ENCODE peak calls at places on chromosomes 6 and 20, in five cellular contexts. J, R, M, Q and O are unnamed samples.

GRCh38 chr20:57849868-57850215 is 140.0 kb upstream of the PMEPA1 start:
- DNase-seq in R (no peak), J (no peak), Q (no peak), M (no peak), O (no peak)

GRCh38 chr20:7765221-7765620 is 175.0 kb downstream of the HAO1 start:
- DNase-seq in M (no peak), J (no peak), R (no peak), Q (no peak), O (no peak)

GRCh38 chr6:96877151-96877550 is 20.5 kb downstream of the NDUFAF4 start:
- DNase-seq in R (no peak), J (no peak), M (no peak), Q (no peak), O (no peak)

GRCh38 chr6:95741001-95741400 is 163.7 kb downstream of the MANEA start:
- DNase-seq in M (no peak), Q (no peak), R (peak; percentile 62), J (no peak), O (no peak)

GRCh38 chr20:4493386-4493785 is 228.3 kb upstream of the PRND start:
- DNase-seq in Q (no peak), M (no peak), J (no peak), R (no peak), O (no peak)

GRCh38 chr20:51542033-51542893 is at the start of gene NFATC2:
- DNase-seq in M (peak; percentile 60), Q (no peak), R (peak; percentile 65), J (no peak), O (no peak)

GRCh38 chr20:41175201-41175651 is 37.9 kb downstream of the PLCG1 start:
- DNase-seq in R (no peak), Q (no peak), M (no peak), J (no peak), O (no peak)

GRCh38 chr20:17542993-17543412 is 11.8 kb upstream of the BFSP1 start:
- DNase-seq in Q (peak; percentile 90), J (peak; percentile 52), R (no peak), M (no peak), O (peak; percentile 92)

GRCh38 chr6:121549741-121550140 is 114.3 kb downstream of the GJA1 start:
- DNase-seq in Q (peak; percentile 71), R (no peak), M (no peak), J (peak; percentile 91), O (peak; percentile 83)

GRCh38 chr6:11810854-11811643 is 32.4 kb upstream of the ADTRP start:
- DNase-seq in R (no peak), M (no peak), J (no peak), Q (no peak), O (no peak)
- H3K4me1 ChIP-seq in R (peaks cover 9% of the 10 kb centered on the region), M (no peaks in the 10 kb centered on the region), J (peaks cover 54% of the 10 kb centered on the region), Q (no peaks in the 10 kb centered on the region), O (peaks cover 39% of the 10 kb centered on the region)

GRCh38 chr6:56766139-56766805 is 123.6 kb upstream of the DST start:
- DNase-seq in M (no peak), R (no peak), Q (no peak), J (no peak), O (no peak)
- H3K4me3 ChIP-seq in M (no peak overlapping the region), R (no peak overlapping the region), Q (no peak overlapping the region), J (no peak overlapping the region), O (peak overlapping the region; percentile 5)

DNA sequence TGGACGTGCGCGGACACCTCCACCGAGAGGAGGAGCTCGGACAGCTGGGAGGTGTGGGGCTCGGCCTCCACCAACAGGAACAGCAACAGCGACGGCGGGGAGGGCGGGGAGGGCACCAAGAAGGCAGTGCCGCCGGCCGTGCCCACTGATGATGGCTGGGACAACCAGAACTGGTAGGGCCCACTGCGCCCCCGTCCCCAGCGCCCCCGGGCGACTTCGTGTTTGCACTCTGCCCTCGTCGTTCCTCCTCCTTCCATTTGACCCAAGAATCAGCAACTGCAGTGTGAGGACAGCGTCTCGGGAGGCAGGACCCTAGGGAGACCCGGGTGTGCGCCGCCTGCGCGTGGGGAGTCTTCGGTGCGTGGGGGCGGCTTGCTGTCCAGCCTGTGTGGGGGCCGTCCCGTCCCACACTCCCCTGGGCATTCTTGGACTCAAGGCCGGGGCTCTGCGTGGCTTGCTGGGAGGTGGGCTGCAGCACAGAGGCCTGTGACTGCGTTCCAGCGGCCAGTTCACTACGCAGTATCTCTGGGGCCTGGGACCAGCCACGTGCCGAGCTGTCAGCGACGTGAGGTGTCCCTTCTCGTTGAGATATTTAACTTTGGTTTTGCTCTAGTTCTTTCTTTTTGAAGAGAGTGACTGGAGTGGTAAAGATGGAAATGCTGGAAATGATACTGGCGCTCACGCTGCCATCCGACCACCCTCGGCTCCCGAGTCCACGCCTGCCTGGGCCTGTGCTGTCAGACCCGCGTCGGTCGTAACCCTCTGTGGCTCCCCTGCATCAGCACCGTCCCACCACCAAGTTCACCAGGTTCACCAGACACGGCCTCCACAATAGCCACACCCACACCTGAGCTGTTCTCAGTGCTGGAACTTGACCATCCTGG is 5.0 kb upstream of the COL20A1 start:
- DNase-seq in J (no peak), R (no peak), M (no peak), Q (no peak), O (no peak)
- H3K9ac ChIP-seq in J (no peak overlapping the region), R (no peak overlapping the region), M (no peak overlapping the region), Q (no peak overlapping the region), O (no peak overlapping the region)

GRCh38 chr6:2938632-2939083 is 32.7 kb downstream of the SERPINB6 start:
- DNase-seq in R (no peak), J (peak; percentile 51), M (peak; percentile 52), Q (no peak), O (no peak)

GRCh38 chr6:2938004-2938631 is 33.2 kb downstream of the SERPINB6 start:
- DNase-seq in R (no peak), Q (no peak), J (no peak), M (peak; percentile 29), O (no peak)

GRCh38 chr6:2935566-2936291 is 32.6 kb upstream of the SERPINB9 start:
- DNase-seq in J (no peak), R (no peak), M (peak; percentile 18), Q (no peak), O (no peak)

GRCh38 chr6:2939315-2940009 is 31.9 kb downstream of the SERPINB6 start:
- DNase-seq in M (peak; percentile 13), R (no peak), J (no peak), Q (no peak), O (no peak)

GRCh38 chr6:2937627-2938003 is 33.8 kb downstream of the SERPINB6 start:
- DNase-seq in J (no peak), M (peak; percentile 12), R (no peak), Q (no peak), O (no peak)
- H3K4me1 ChIP-seq in J (no peaks in the 10 kb centered on the region), M (no peaks in the 10 kb centered on the region), R (peaks cover 1% of the 10 kb centered on the region), Q (no peaks in the 10 kb centered on the region), O (no peaks in the 10 kb centered on the region)

GRCh38 chr6:137666202-137666774 is 172.1 kb upstream of the OLIG3 start:
- DNase-seq in J (no peak), M (no peak), R (no peak), Q (no peak), O (no peak)
- H3K4me3 ChIP-seq in J (no peak overlapping the region), M (no peak overlapping the region), R (no peak overlapping the region), Q (no peak overlapping the region), O (no peak overlapping the region)

DNA sequence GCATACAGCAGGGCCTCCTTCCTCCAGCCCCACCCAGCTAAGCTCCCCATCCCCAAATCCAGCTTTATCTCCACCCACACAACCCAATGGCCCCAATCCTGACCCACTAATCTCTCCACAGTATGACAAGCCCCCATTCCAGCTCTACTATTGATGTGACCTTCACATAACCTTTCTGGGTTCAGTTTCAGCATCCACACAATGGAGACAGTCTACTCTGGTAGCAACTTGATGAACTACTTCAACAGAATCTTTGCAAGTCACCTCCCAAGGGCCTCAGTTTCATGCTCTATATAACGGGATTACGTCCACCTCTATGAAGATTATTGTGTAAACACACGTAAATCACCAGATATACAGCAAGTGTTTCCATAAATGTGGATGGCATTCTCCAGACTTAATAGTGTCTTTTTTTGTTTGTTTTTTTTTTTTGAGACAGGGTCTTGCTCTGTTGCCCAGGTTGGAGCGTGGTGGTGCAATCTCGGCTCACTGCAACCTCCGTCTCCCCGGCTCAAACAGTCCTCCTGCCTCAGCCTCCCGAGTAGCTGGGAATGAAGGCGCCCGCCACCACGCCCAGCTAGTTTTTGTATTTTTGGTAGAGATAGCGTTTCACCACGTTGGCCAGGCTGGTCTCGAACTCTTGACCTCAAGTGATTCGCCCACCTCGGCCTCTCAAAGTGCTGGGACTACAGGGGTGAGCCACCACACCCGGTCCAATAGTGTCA is 1.4 kb downstream of the AHCY start:
- DNase-seq in R (no peak), Q (no peak), J (no peak), M (no peak), O (no peak)
- H3K9ac ChIP-seq in R (peak overlapping the region; percentile 88), Q (no peak overlapping the region), J (peak overlapping the region; percentile 98), M (peak overlapping the region; percentile 94), O (peak overlapping the region; percentile 88)

GRCh38 chr20:62141397-62142251 is 1.6 kb downstream of the PSMA7 start:
- DNase-seq in R (peak; percentile 58), Q (peak; percentile 46), M (no peak), J (peak; percentile 51), O (peak; percentile 66)
- H3K4me1 ChIP-seq in R (peaks cover 7% of the 10 kb centered on the region), Q (peaks cover 2% of the 10 kb centered on the region), M (peaks cover 18% of the 10 kb centered on the region), J (peaks cover 23% of the 10 kb centered on the region), O (peaks cover 36% of the 10 kb centered on the region)

GRCh38 chr6:107737397-107737793 is 86.7 kb downstream of the SCML4 start:
- DNase-seq in M (no peak), J (no peak), Q (no peak), R (no peak), O (no peak)
- H3K4me3 ChIP-seq in M (no peak overlapping the region), J (no peak overlapping the region), Q (no peak overlapping the region), R (no peak overlapping the region), O (no peak overlapping the region)

GRCh38 chr6:8149350-8149749 is 47.0 kb upstream of the EEF1E1 start:
- DNase-seq in M (no peak), J (no peak), R (peak; percentile 32), Q (no peak), O (no peak)
- H3K9ac ChIP-seq in M (no peak overlapping the region), J (no peak overlapping the region), R (no peak overlapping the region), Q (no peak overlapping the region), O (no peak overlapping the region)